ENCODE peak calls at places on chromosomes 7 and 10, in ten cellular contexts. One of them, this sample, is unnamed.

GRCh38 chr10:93600861-93601773 is at the start of gene RBP4:
- DNase-seq in glutamatergic neuron: peak
- DNase-seq in frontal cortex: no peak
- DNase-seq in ureter: no peak
- DNase-seq in GOT3: peak
- DNase-seq in activated gamma-delta T cell treated with Interleukin-2 at 50 U/mL for 16 hours: no peak
- DNase-seq in NCI-H446 treated with DMSO at 0.1 percent for 48 hours: no peak
- DNase-seq in fibroblast of mammary gland: peak
- DNase-seq in M059J: peak
- DNase-seq in activated CD4-positive, alpha-beta T cell treated with anti-CD3 and anti-CD28 coated beads, Interleukin-2, amount 10 ng/mL, durations not matched to agents 7 days and 5 days: no peak
- DNase-seq in this sample: peak

GRCh38 chr10:37952926-37953325 is 23.5 kb downstream of the ZNF25 start:
- DNase-seq in frontal cortex: no peak
- DNase-seq in activated gamma-delta T cell treated with Interleukin-2 at 50 U/mL for 16 hours: no peak
- DNase-seq in fibroblast of mammary gland: no peak
- DNase-seq in glutamatergic neuron: no peak
- DNase-seq in ureter: no peak
- DNase-seq in NCI-H446 treated with DMSO at 0.1 percent for 48 hours: no peak
- DNase-seq in M059J: no peak
- DNase-seq in activated CD4-positive, alpha-beta T cell treated with anti-CD3 and anti-CD28 coated beads, Interleukin-2, amount 10 ng/mL, durations not matched to agents 7 days and 5 days: no peak
- DNase-seq in GOT3: no peak
- DNase-seq in this sample: no peak

GRCh38 chr7:88546808-88547207 is 212.7 kb upstream of the ZNF804B start:
- DNase-seq in fibroblast of mammary gland: peak
- DNase-seq in M059J: peak
- DNase-seq in activated CD4-positive, alpha-beta T cell treated with anti-CD3 and anti-CD28 coated beads, Interleukin-2, amount 10 ng/mL, durations not matched to agents 7 days and 5 days: peak
- DNase-seq in frontal cortex: no peak
- DNase-seq in GOT3: no peak
- DNase-seq in ureter: no peak
- DNase-seq in NCI-H446 treated with DMSO at 0.1 percent for 48 hours: peak
- DNase-seq in activated gamma-delta T cell treated with Interleukin-2 at 50 U/mL for 16 hours: no peak
- DNase-seq in glutamatergic neuron: peak
- DNase-seq in this sample: no peak

GRCh38 chr7:44581426-44581906 is 565 bp downstream of the TMED4 start:
- DNase-seq in M059J: no peak
- DNase-seq in glutamatergic neuron: peak
- DNase-seq in GOT3: no peak
- DNase-seq in activated CD4-positive, alpha-beta T cell treated with anti-CD3 and anti-CD28 coated beads, Interleukin-2, amount 10 ng/mL, durations not matched to agents 7 days and 5 days: peak
- DNase-seq in NCI-H446 treated with DMSO at 0.1 percent for 48 hours: no peak
- DNase-seq in fibroblast of mammary gland: peak
- DNase-seq in activated gamma-delta T cell treated with Interleukin-2 at 50 U/mL for 16 hours: peak
- DNase-seq in ureter: peak
- DNase-seq in frontal cortex: no peak
- DNase-seq in this sample: no peak

GRCh38 chr7:132751282-132751647 is 175.0 kb upstream of the PLXNA4 start:
- DNase-seq in activated gamma-delta T cell treated with Interleukin-2 at 50 U/mL for 16 hours: no peak
- DNase-seq in fibroblast of mammary gland: no peak
- DNase-seq in activated CD4-positive, alpha-beta T cell treated with anti-CD3 and anti-CD28 coated beads, Interleukin-2, amount 10 ng/mL, durations not matched to agents 7 days and 5 days: no peak
- DNase-seq in frontal cortex: no peak
- DNase-seq in M059J: no peak
- DNase-seq in GOT3: no peak
- DNase-seq in ureter: no peak
- DNase-seq in glutamatergic neuron: no peak
- DNase-seq in NCI-H446 treated with DMSO at 0.1 percent for 48 hours: no peak
- DNase-seq in this sample: no peak

GRCh38 chr7:113775804-113776203 is 143.0 kb downstream of the PPP1R3A start:
- DNase-seq in glutamatergic neuron: no peak
- DNase-seq in frontal cortex: no peak
- DNase-seq in activated CD4-positive, alpha-beta T cell treated with anti-CD3 and anti-CD28 coated beads, Interleukin-2, amount 10 ng/mL, durations not matched to agents 7 days and 5 days: no peak
- DNase-seq in activated gamma-delta T cell treated with Interleukin-2 at 50 U/mL for 16 hours: no peak
- DNase-seq in GOT3: no peak
- DNase-seq in NCI-H446 treated with DMSO at 0.1 percent for 48 hours: no peak
- DNase-seq in fibroblast of mammary gland: no peak
- DNase-seq in ureter: no peak
- DNase-seq in M059J: no peak
- DNase-seq in this sample: no peak

GRCh38 chr7:67636363-67637355 is 640.0 kb downstream of the TYW1 start:
- DNase-seq in glutamatergic neuron: peak
- DNase-seq in activated CD4-positive, alpha-beta T cell treated with anti-CD3 and anti-CD28 coated beads, Interleukin-2, amount 10 ng/mL, durations not matched to agents 7 days and 5 days: no peak
- DNase-seq in ureter: no peak
- DNase-seq in fibroblast of mammary gland: no peak
- DNase-seq in GOT3: no peak
- DNase-seq in M059J: peak
- DNase-seq in frontal cortex: no peak
- DNase-seq in activated gamma-delta T cell treated with Interleukin-2 at 50 U/mL for 16 hours: no peak
- DNase-seq in NCI-H446 treated with DMSO at 0.1 percent for 48 hours: no peak
- DNase-seq in this sample: no peak

GRCh38 chr10:90418869-90419652 is 438.8 kb downstream of the HTR7 start:
- DNase-seq in activated gamma-delta T cell treated with Interleukin-2 at 50 U/mL for 16 hours: no peak
- DNase-seq in glutamatergic neuron: no peak
- DNase-seq in frontal cortex: no peak
- DNase-seq in NCI-H446 treated with DMSO at 0.1 percent for 48 hours: no peak
- DNase-seq in activated CD4-positive, alpha-beta T cell treated with anti-CD3 and anti-CD28 coated beads, Interleukin-2, amount 10 ng/mL, durations not matched to agents 7 days and 5 days: no peak
- DNase-seq in ureter: no peak
- DNase-seq in fibroblast of mammary gland: peak
- DNase-seq in M059J: peak
- DNase-seq in GOT3: no peak
- DNase-seq in this sample: no peak

GRCh38 chr7:36792421-36792820 is 68.1 kb upstream of the AOAH start:
- DNase-seq in glutamatergic neuron: no peak
- DNase-seq in fibroblast of mammary gland: no peak
- DNase-seq in activated CD4-positive, alpha-beta T cell treated with anti-CD3 and anti-CD28 coated beads, Interleukin-2, amount 10 ng/mL, durations not matched to agents 7 days and 5 days: no peak
- DNase-seq in M059J: no peak
- DNase-seq in NCI-H446 treated with DMSO at 0.1 percent for 48 hours: no peak
- DNase-seq in frontal cortex: no peak
- DNase-seq in activated gamma-delta T cell treated with Interleukin-2 at 50 U/mL for 16 hours: no peak
- DNase-seq in GOT3: no peak
- DNase-seq in ureter: no peak
- DNase-seq in this sample: no peak

GRCh38 chr7:23863209-23863798 is 153.3 kb downstream of the STK31 start:
- DNase-seq in frontal cortex: peak
- DNase-seq in ureter: no peak
- DNase-seq in glutamatergic neuron: no peak
- DNase-seq in fibroblast of mammary gland: peak
- DNase-seq in NCI-H446 treated with DMSO at 0.1 percent for 48 hours: no peak
- DNase-seq in M059J: peak
- DNase-seq in GOT3: no peak
- DNase-seq in activated gamma-delta T cell treated with Interleukin-2 at 50 U/mL for 16 hours: no peak
- DNase-seq in activated CD4-positive, alpha-beta T cell treated with anti-CD3 and anti-CD28 coated beads, Interleukin-2, amount 10 ng/mL, durations not matched to agents 7 days and 5 days: no peak
- DNase-seq in this sample: no peak

GRCh38 chr10:58512470-58513188 is at the start of gene BICC1:
- DNase-seq in NCI-H446 treated with DMSO at 0.1 percent for 48 hours: no peak
- DNase-seq in M059J: peak
- DNase-seq in ureter: peak
- DNase-seq in activated gamma-delta T cell treated with Interleukin-2 at 50 U/mL for 16 hours: no peak
- DNase-seq in GOT3: peak
- DNase-seq in glutamatergic neuron: peak
- DNase-seq in fibroblast of mammary gland: peak
- DNase-seq in frontal cortex: peak
- DNase-seq in activated CD4-positive, alpha-beta T cell treated with anti-CD3 and anti-CD28 coated beads, Interleukin-2, amount 10 ng/mL, durations not matched to agents 7 days and 5 days: no peak
- DNase-seq in this sample: peak

GRCh38 chr7:31991846-31992245 is 78.4 kb downstream of the PDE1C start:
- DNase-seq in ureter: no peak
- DNase-seq in NCI-H446 treated with DMSO at 0.1 percent for 48 hours: no peak
- DNase-seq in fibroblast of mammary gland: peak
- DNase-seq in frontal cortex: no peak
- DNase-seq in GOT3: no peak
- DNase-seq in activated CD4-positive, alpha-beta T cell treated with anti-CD3 and anti-CD28 coated beads, Interleukin-2, amount 10 ng/mL, durations not matched to agents 7 days and 5 days: no peak
- DNase-seq in glutamatergic neuron: no peak
- DNase-seq in activated gamma-delta T cell treated with Interleukin-2 at 50 U/mL for 16 hours: no peak
- DNase-seq in M059J: peak
- DNase-seq in this sample: no peak

GRCh38 chr10:12907651-12908050 is 93.9 kb downstream of the CCDC3 start:
- DNase-seq in activated gamma-delta T cell treated with Interleukin-2 at 50 U/mL for 16 hours: no peak
- DNase-seq in fibroblast of mammary gland: peak
- DNase-seq in ureter: peak
- DNase-seq in glutamatergic neuron: peak
- DNase-seq in frontal cortex: no peak
- DNase-seq in NCI-H446 treated with DMSO at 0.1 percent for 48 hours: no peak
- DNase-seq in M059J: peak
- DNase-seq in activated CD4-positive, alpha-beta T cell treated with anti-CD3 and anti-CD28 coated beads, Interleukin-2, amount 10 ng/mL, durations not matched to agents 7 days and 5 days: no peak
- DNase-seq in GOT3: no peak
- DNase-seq in this sample: no peak

GRCh38 chr10:101221479-101222246 is 7.6 kb downstream of the LBX1 start:
- DNase-seq in fibroblast of mammary gland: peak
- DNase-seq in frontal cortex: no peak
- DNase-seq in GOT3: no peak
- DNase-seq in activated gamma-delta T cell treated with Interleukin-2 at 50 U/mL for 16 hours: no peak
- DNase-seq in activated CD4-positive, alpha-beta T cell treated with anti-CD3 and anti-CD28 coated beads, Interleukin-2, amount 10 ng/mL, durations not matched to agents 7 days and 5 days: no peak
- DNase-seq in NCI-H446 treated with DMSO at 0.1 percent for 48 hours: no peak
- DNase-seq in ureter: no peak
- DNase-seq in M059J: no peak
- DNase-seq in glutamatergic neuron: no peak
- DNase-seq in this sample: no peak

GRCh38 chr7:34596887-34597286 is 61.1 kb upstream of the NPSR1 start:
- DNase-seq in M059J: no peak
- DNase-seq in GOT3: no peak
- DNase-seq in activated gamma-delta T cell treated with Interleukin-2 at 50 U/mL for 16 hours: no peak
- DNase-seq in NCI-H446 treated with DMSO at 0.1 percent for 48 hours: no peak
- DNase-seq in ureter: no peak
- DNase-seq in glutamatergic neuron: peak
- DNase-seq in fibroblast of mammary gland: no peak
- DNase-seq in frontal cortex: no peak
- DNase-seq in activated CD4-positive, alpha-beta T cell treated with anti-CD3 and anti-CD28 coated beads, Interleukin-2, amount 10 ng/mL, durations not matched to agents 7 days and 5 days: no peak
- DNase-seq in this sample: no peak

GRCh38 chr7:55156919-55157318 is 138.1 kb downstream of the EGFR start:
- DNase-seq in activated CD4-positive, alpha-beta T cell treated with anti-CD3 and anti-CD28 coated beads, Interleukin-2, amount 10 ng/mL, durations not matched to agents 7 days and 5 days: no peak
- DNase-seq in fibroblast of mammary gland: no peak
- DNase-seq in ureter: no peak
- DNase-seq in NCI-H446 treated with DMSO at 0.1 percent for 48 hours: no peak
- DNase-seq in frontal cortex: no peak
- DNase-seq in M059J: no peak
- DNase-seq in activated gamma-delta T cell treated with Interleukin-2 at 50 U/mL for 16 hours: no peak
- DNase-seq in glutamatergic neuron: no peak
- DNase-seq in GOT3: no peak
- DNase-seq in this sample: peak

GRCh38 chr10:95552680-95553342 is 8.4 kb downstream of the SORBS1 start:
- DNase-seq in fibroblast of mammary gland: no peak
- DNase-seq in activated gamma-delta T cell treated with Interleukin-2 at 50 U/mL for 16 hours: no peak
- DNase-seq in glutamatergic neuron: no peak
- DNase-seq in ureter: no peak
- DNase-seq in M059J: peak
- DNase-seq in frontal cortex: no peak
- DNase-seq in GOT3: no peak
- DNase-seq in NCI-H446 treated with DMSO at 0.1 percent for 48 hours: no peak
- DNase-seq in activated CD4-positive, alpha-beta T cell treated with anti-CD3 and anti-CD28 coated beads, Interleukin-2, amount 10 ng/mL, durations not matched to agents 7 days and 5 days: no peak
- DNase-seq in this sample: no peak

GRCh38 chr10:12704488-12704887 is 297.0 kb downstream of the CCDC3 start:
- DNase-seq in fibroblast of mammary gland: no peak
- DNase-seq in activated CD4-positive, alpha-beta T cell treated with anti-CD3 and anti-CD28 coated beads, Interleukin-2, amount 10 ng/mL, durations not matched to agents 7 days and 5 days: no peak
- DNase-seq in ureter: no peak
- DNase-seq in NCI-H446 treated with DMSO at 0.1 percent for 48 hours: no peak
- DNase-seq in glutamatergic neuron: no peak
- DNase-seq in activated gamma-delta T cell treated with Interleukin-2 at 50 U/mL for 16 hours: no peak
- DNase-seq in frontal cortex: no peak
- DNase-seq in M059J: no peak
- DNase-seq in GOT3: no peak
- DNase-seq in this sample: no peak

GRCh38 chr7:90053094-90053493 is 101.2 kb upstream of the STEAP1 start:
- DNase-seq in glutamatergic neuron: no peak
- DNase-seq in NCI-H446 treated with DMSO at 0.1 percent for 48 hours: no peak
- DNase-seq in GOT3: no peak
- DNase-seq in fibroblast of mammary gland: no peak
- DNase-seq in frontal cortex: no peak
- DNase-seq in ureter: no peak
- DNase-seq in M059J: no peak
- DNase-seq in activated CD4-positive, alpha-beta T cell treated with anti-CD3 and anti-CD28 coated beads, Interleukin-2, amount 10 ng/mL, durations not matched to agents 7 days and 5 days: no peak
- DNase-seq in activated gamma-delta T cell treated with Interleukin-2 at 50 U/mL for 16 hours: no peak
- DNase-seq in this sample: no peak

GRCh38 chr10:4685904-4686643 is 139.9 kb upstream of the AKR1E2 start:
- DNase-seq in activated gamma-delta T cell treated with Interleukin-2 at 50 U/mL for 16 hours: no peak
- DNase-seq in glutamatergic neuron: no peak
- DNase-seq in fibroblast of mammary gland: no peak
- DNase-seq in NCI-H446 treated with DMSO at 0.1 percent for 48 hours: no peak
- DNase-seq in M059J: no peak
- DNase-seq in ureter: no peak
- DNase-seq in activated CD4-positive, alpha-beta T cell treated with anti-CD3 and anti-CD28 coated beads, Interleukin-2, amount 10 ng/mL, durations not matched to agents 7 days and 5 days: no peak
- DNase-seq in GOT3: no peak
- DNase-seq in frontal cortex: no peak
- DNase-seq in this sample: no peak

GRCh38 chr10:79400567-79401004 is 44.8 kb downstream of the ZCCHC24 start:
- DNase-seq in glutamatergic neuron: peak
- DNase-seq in activated gamma-delta T cell treated with Interleukin-2 at 50 U/mL for 16 hours: peak
- DNase-seq in frontal cortex: no peak
- DNase-seq in fibroblast of mammary gland: peak
- DNase-seq in GOT3: no peak
- DNase-seq in M059J: peak
- DNase-seq in NCI-H446 treated with DMSO at 0.1 percent for 48 hours: no peak
- DNase-seq in ureter: no peak
- DNase-seq in activated CD4-positive, alpha-beta T cell treated with anti-CD3 and anti-CD28 coated beads, Interleukin-2, amount 10 ng/mL, durations not matched to agents 7 days and 5 days: peak
- DNase-seq in this sample: peak

GRCh38 chr7:92641921-92642511 is 51.8 kb upstream of the FAM133B start:
- DNase-seq in GOT3: no peak
- DNase-seq in M059J: peak
- DNase-seq in NCI-H446 treated with DMSO at 0.1 percent for 48 hours: no peak
- DNase-seq in activated gamma-delta T cell treated with Interleukin-2 at 50 U/mL for 16 hours: peak
- DNase-seq in fibroblast of mammary gland: peak
- DNase-seq in frontal cortex: no peak
- DNase-seq in glutamatergic neuron: no peak
- DNase-seq in ureter: no peak
- DNase-seq in activated CD4-positive, alpha-beta T cell treated with anti-CD3 and anti-CD28 coated beads, Interleukin-2, amount 10 ng/mL, durations not matched to agents 7 days and 5 days: peak
- DNase-seq in this sample: no peak

GRCh38 chr7:111005445-111005844 is 85.5 kb upstream of the LRRN3 start:
- DNase-seq in activated CD4-positive, alpha-beta T cell treated with anti-CD3 and anti-CD28 coated beads, Interleukin-2, amount 10 ng/mL, durations not matched to agents 7 days and 5 days: no peak
- DNase-seq in frontal cortex: no peak
- DNase-seq in M059J: no peak
- DNase-seq in NCI-H446 treated with DMSO at 0.1 percent for 48 hours: no peak
- DNase-seq in activated gamma-delta T cell treated with Interleukin-2 at 50 U/mL for 16 hours: no peak
- DNase-seq in glutamatergic neuron: no peak
- DNase-seq in ureter: no peak
- DNase-seq in GOT3: no peak
- DNase-seq in fibroblast of mammary gland: no peak
- DNase-seq in this sample: no peak

This sample was measured in neural crest cell.